ENCODE peak calls at places on chromosomes 5 and 9, in seven cellular contexts. B, X, G, A, M, Y and U are unnamed samples.

GRCh38 chr5:177476531-177477233 is 3.2 kb upstream of the DBN1 start:
- DNase-seq in B (peak; percentile 73), G (no peak), X (no peak), M (peak; percentile 73), Y (no peak), A (peak; percentile 72), U (no peak)

GRCh38 chr5:91937121-91937520 is 554.0 kb upstream of the ARRDC3 start:
- DNase-seq in X (no peak), Y (no peak), A (no peak), B (peak; percentile 32), M (no peak), G (no peak), U (peak; percentile 40)

GRCh38 chr5:103461223-103461622 is 101.4 kb downstream of the NUDT12 start:
- DNase-seq in B (peak; percentile 35), A (no peak), M (no peak), Y (no peak), G (no peak), X (no peak), U (no peak)

GRCh38 chr5:102794677-102795331 is 39.7 kb downstream of the PAM start:
- DNase-seq in A (no peak), X (no peak), B (no peak), M (peak; percentile 59), G (no peak), Y (peak; percentile 33), U (no peak)

GRCh38 chr9:35960029-35960655 is 2.2 kb upstream of the OR2S2 start:
- DNase-seq in A (no peak), X (no peak), M (no peak), B (peak; percentile 53), Y (no peak), G (no peak), U (no peak)

GRCh38 chr5:129271309-129271708 is 176.8 kb downstream of the ISOC1 start:
- DNase-seq in B (peak; percentile 77), A (no peak), M (peak; percentile 82), G (peak; percentile 53), X (no peak), Y (peak; percentile 48), U (no peak)

GRCh38 chr5:67619235-67619634 is 422.6 kb upstream of the CD180 start:
- DNase-seq in G (no peak), M (no peak), Y (no peak), X (no peak), A (no peak), B (no peak), U (no peak)

GRCh38 chr5:60583598-60583997 is 116.4 kb downstream of the DEPDC1B start:
- DNase-seq in X (no peak), G (no peak), A (no peak), Y (no peak), M (no peak), B (peak; percentile 15), U (no peak)

GRCh38 chr5:73250645-73251044 is 77.7 kb downstream of the TMEM174 start:
- DNase-seq in G (no peak), A (no peak), Y (no peak), M (no peak), X (no peak), B (no peak), U (no peak)

GRCh38 chr5:53302524-53302923 is 177.9 kb upstream of the FST start:
- DNase-seq in A (no peak), G (no peak), Y (no peak), X (no peak), B (peak; percentile 53), M (no peak), U (no peak)

GRCh38 chr9:126491256-126491879 is 122.4 kb upstream of the LMX1B start:
- DNase-seq in G (peak; percentile 75), M (peak; percentile 72), Y (no peak), X (peak; percentile 41), B (peak; percentile 77), A (peak; percentile 53), U (no peak)

GRCh38 chr5:126228934-126229333 is 194.3 kb upstream of the GRAMD2B start:
- DNase-seq in X (no peak), G (no peak), B (no peak), A (no peak), Y (no peak), M (no peak), U (no peak)

GRCh38 chr5:99379187-99379586 is 450.4 kb upstream of the CHD1 start:
- DNase-seq in B (no peak), X (no peak), A (no peak), G (peak; percentile 83), M (no peak), Y (no peak), U (no peak)

GRCh38 chr5:163459888-163460561 is at the start of gene NUDCD2:
- DNase-seq in B (peak; percentile 99), Y (peak; percentile 93), A (peak; percentile 97), M (peak; percentile 99), G (peak; percentile 98), X (peak; percentile 94), U (peak; percentile 93)
- TF ChIP-seq CTCF in B (peak; percentile 21), Y (no peak), A (no peak), M (peak; percentile 56), G (peak; percentile 37), X (no peak), U (peak; percentile 12)

GRCh38 chr5:138606378-138606777 is 31.2 kb upstream of the HSPA9 start:
- DNase-seq in G (peak; percentile 46), Y (no peak), M (no peak), B (no peak), X (no peak), A (no peak), U (no peak)

GRCh38 chr5:138605254-138605972 is 30.2 kb upstream of the HSPA9 start:
- DNase-seq in B (peak; percentile 54), X (no peak), M (no peak), A (no peak), Y (no peak), G (no peak), U (no peak)

GRCh38 chr5:138611295-138612220 is 36.4 kb upstream of the HSPA9 start:
- DNase-seq in B (peak; percentile 26), Y (peak; percentile 66), A (no peak), M (peak; percentile 85), X (no peak), G (peak; percentile 69), U (no peak)

GRCh38 chr5:138615461-138615860 is 40.3 kb upstream of the HSPA9 start:
- DNase-seq in B (no peak), X (no peak), M (no peak), Y (no peak), G (no peak), A (no peak), U (no peak)

GRCh38 chr5:138610468-138611294 is 35.5 kb upstream of the HSPA9 start:
- DNase-seq in G (peak; percentile 50), B (peak; percentile 25), Y (peak; percentile 42), X (no peak), A (peak; percentile 16), M (peak; percentile 78), U (no peak)
- TF ChIP-seq CTCF in G (peak; percentile 51), B (peak; percentile 37), Y (no peak), X (no peak), A (no peak), M (peak; percentile 74), U (peak; percentile 30)

DNA sequence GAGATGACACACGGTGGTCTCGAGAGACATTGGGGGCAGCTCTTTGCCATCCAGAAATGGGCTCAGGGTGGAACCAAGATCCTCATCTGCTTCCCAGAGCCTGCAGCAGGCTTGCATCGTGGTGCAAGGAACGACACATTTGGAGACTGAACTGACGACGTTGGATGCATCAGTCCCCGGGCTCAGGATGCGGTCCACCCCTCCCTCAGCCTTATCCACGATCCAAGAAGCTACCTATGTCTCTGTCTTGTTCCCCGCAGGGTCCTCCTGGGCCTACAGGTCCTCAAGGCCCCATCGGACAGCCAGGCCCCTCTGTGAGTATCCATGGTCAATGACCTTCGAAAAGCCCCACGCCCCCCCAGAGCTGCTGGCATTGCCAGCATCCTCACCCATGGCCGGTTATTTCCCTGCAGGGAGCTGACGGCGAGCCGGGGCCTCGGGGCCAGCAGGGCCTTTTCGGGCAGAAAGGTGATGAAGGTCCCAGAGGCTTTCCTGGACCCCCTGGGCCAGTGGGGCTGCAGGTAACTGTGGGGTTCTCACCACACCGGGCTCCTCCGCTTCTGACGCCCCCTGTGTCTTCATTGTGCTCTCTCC is 69.4 kb upstream of the FCN2 start:
- DNase-seq in X (no peak), A (no peak), G (no peak), Y (no peak), M (no peak), B (no peak), U (no peak)
- TF ChIP-seq CTCF in X (no peak), A (no peak), G (no peak), Y (no peak), M (no peak), B (no peak), U (no peak)

DNA sequence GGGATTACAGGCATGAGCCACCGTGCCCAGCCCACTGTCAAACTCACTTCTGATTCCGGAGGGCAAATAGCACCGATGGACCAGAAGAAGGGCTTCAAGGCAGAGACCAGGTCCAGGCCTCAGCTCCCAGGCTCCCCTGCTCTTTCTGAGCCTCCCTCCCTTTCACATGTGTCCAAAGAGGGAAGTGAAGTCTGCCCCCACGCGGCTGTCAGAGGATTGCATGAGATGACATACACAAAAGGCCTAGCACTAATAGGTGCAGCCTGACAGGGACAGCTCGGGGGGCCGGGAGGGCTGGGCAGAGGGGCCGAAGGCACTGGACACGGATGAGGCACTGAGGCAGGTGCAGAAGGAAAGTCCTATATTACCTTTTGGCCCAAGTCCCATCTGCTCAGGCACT is 16.1 kb downstream of the FBP1 start:
- DNase-seq in X (no peak), B (peak; percentile 23), Y (peak; percentile 79), A (no peak), G (peak; percentile 70), M (peak; percentile 92), U (no peak)
- TF ChIP-seq CTCF in X (peak; percentile 13), B (peak; percentile 38), Y (peak; percentile 48), A (no peak), G (peak; percentile 69), M (peak; percentile 78), U (peak; percentile 52)

DNA sequence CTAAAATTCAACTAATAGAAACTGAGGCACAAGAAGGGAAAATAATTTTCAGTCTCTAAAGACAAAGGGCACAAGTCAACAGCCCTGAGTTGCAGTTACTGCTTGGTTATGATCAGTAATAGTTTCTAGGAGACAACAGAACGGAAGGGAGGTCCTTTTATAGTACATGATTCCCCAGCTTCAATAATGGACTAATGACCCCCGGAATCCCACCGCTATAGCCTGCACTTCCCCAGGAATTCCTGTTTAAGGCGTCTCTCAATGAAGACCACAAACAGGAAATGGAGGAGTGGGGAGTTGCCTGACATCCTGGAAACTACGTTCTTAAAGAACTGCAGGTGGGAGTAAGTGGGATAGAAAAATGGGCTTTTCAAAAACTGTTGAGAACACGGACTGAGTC is 60.6 kb downstream of the DIAPH1 start:
- DNase-seq in Y (no peak), B (peak; percentile 58), A (no peak), X (no peak), M (peak; percentile 48), G (no peak), U (no peak)
- TF ChIP-seq CTCF in Y (no peak), B (no peak), A (no peak), X (no peak), M (no peak), G (no peak), U (no peak)